ENCODE peak calls at places on chromosomes 5 and 9, in four cellular contexts. P is breast epithelium, W is adipocyte, T is GM04504. X is an unnamed sample.

GRCh38 chr5:178081571-178082244 is 31.6 kb upstream of the N4BP3 start:
- DNase-seq in P (peak), W (no peak), T (no peak), X (no peak)

GRCh38 chr9:37987467-37987981 is 81.5 kb downstream of the SHB start:
- DNase-seq in P (no peak), W (no peak), T (no peak), X (no peak)

GRCh38 chr5:102314328-102314727 is 18.2 kb upstream of the SLCO4C1 start:
- DNase-seq in P (no peak), W (no peak), T (no peak), X (no peak)

GRCh38 chr9:104094534-104095020 is 468 bp downstream of the SMC2 start:
- DNase-seq in P (no peak), W (no peak), T (no peak), X (no peak)

GRCh38 chr9:128685636-128686489 is 3.2 kb upstream of the SET start:
- DNase-seq in P (no peak), W (no peak), T (no peak), X (no peak)

GRCh38 chr5:137291031-137291430 is 208.1 kb downstream of the SPOCK1 start:
- DNase-seq in P (no peak), W (no peak), T (no peak), X (no peak)

GRCh38 chr5:131377785-131378325 is 114.0 kb downstream of the CDC42SE2 start:
- DNase-seq in P (no peak), W (peak), T (no peak), X (peak)

GRCh38 chr5:151270599-151270998 is 17.6 kb downstream of the GM2A start:
- DNase-seq in P (no peak), W (peak), T (no peak), X (no peak)

GRCh38 chr5:40497573-40497972 is 182.1 kb upstream of the PTGER4 start:
- DNase-seq in P (no peak), W (no peak), T (no peak), X (peak)

X was measured in endothelial cell of umbilical vein.